ENCODE peak calls at places on chromosomes 6 and 20, in five cellular contexts. X, Y, T, Z and H are unnamed samples.

GRCh38 chr6:61947311-61947970 is 338.6 kb downstream of the KHDRBS2 start:
- DNase-seq in Z (no peak), Y (no peak), T (no peak), X (no peak), H (no peak)

GRCh38 chr6:135675862-135676261 is 175.6 kb upstream of the PDE7B start:
- DNase-seq in X (no peak), Y (no peak), T (peak), Z (peak), H (peak)

GRCh38 chr6:87277123-87277522 is 45.3 kb upstream of the SMIM8 start:
- DNase-seq in X (no peak), Z (no peak), T (peak), Y (no peak), H (peak)

GRCh38 chr6:12101653-12102312 is 89.7 kb downstream of the HIVEP1 start:
- DNase-seq in Z (no peak), Y (no peak), T (no peak), X (no peak), H (no peak)

GRCh38 chr6:89675949-89676753 is 37.6 kb upstream of the LYRM2 start:
- DNase-seq in T (peak), X (no peak), Z (no peak), Y (no peak), H (peak)

GRCh38 chr6:43468240-43468639 is 9.1 kb upstream of the TJAP1 start:
- DNase-seq in Z (no peak), T (no peak), X (no peak), Y (no peak), H (no peak)

GRCh38 chr6:170006524-170007467 is 255.4 kb downstream of the ERMARD start:
- DNase-seq in T (no peak), Z (peak), Y (no peak), X (no peak), H (no peak)

GRCh38 chr20:61922411-61922810 is 143.3 kb downstream of the TAF4 start:
- DNase-seq in Z (no peak), T (no peak), X (no peak), Y (no peak), H (no peak)

GRCh38 chr6:7085911-7086310 is 21.9 kb upstream of the RREB1 start:
- DNase-seq in X (peak), T (no peak), Z (no peak), Y (no peak), H (peak)

GRCh38 chr6:134510121-134510520 is 192.2 kb upstream of the SGK1 start:
- DNase-seq in X (no peak), T (peak), Y (no peak), Z (no peak), H (no peak)

GRCh38 chr6:21886601-21887091 is 293.1 kb downstream of the SOX4 start:
- DNase-seq in Y (no peak), X (no peak), Z (no peak), T (peak), H (peak)

GRCh38 chr6:113969888-113970807 is 800 bp downstream of the HDAC2 start:
- DNase-seq in Y (peak), T (peak), X (peak), Z (no peak), H (peak)

GRCh38 chr6:27178001-27178730 is 69.3 kb upstream of the PRSS16 start:
- DNase-seq in X (peak), T (peak), Y (peak), Z (peak), H (peak)

DNA sequence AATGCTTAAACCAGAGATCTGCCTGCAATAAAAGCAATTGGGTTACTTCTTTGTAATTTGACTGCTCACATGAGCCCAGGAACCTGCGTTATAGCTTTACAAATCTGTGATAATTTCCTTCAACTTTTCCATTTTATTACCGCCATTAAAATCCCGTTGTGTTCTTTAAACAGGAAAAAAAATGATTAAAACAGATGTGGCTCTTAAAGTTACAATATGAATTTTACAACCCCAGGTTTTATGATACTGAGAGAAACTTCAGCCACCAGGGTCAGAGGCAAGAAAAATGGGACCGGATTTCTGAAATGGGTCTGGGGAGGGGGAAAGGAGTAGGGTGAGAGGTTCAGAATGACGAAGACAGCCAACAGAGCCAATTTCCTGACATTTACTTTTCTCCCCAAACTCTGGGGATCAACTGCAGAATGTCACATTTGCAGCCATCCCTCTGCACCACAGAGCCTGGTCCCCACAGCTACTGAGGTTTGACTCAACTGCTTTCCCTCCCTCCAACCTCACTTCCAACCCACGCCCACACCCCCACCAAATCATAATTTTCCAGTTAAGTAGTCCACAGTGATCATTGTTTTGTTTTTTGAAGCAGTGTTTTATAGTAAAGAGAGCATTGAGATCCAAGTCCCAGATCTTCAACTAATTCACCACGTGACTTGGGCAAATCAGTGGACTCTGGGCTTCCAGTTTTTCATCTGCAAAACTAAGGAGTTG is 77.6 kb upstream of the EYA2 start:
- DNase-seq in Z (no peak), Y (no peak), T (no peak), X (no peak), H (no peak)
- H3K4me3 ChIP-seq in Z (no peak), Y (no peak), T (no peak), X (no peak), H (no peak)

GRCh38 chr20:32189123-32189410 is 18.5 kb downstream of the PLAGL2 start:
- DNase-seq in X (no peak), T (no peak), Y (no peak), Z (no peak), H (no peak)
- H3K4me3 ChIP-seq in X (peak), T (no peak), Y (no peak), Z (peak), H (no peak)

DNA sequence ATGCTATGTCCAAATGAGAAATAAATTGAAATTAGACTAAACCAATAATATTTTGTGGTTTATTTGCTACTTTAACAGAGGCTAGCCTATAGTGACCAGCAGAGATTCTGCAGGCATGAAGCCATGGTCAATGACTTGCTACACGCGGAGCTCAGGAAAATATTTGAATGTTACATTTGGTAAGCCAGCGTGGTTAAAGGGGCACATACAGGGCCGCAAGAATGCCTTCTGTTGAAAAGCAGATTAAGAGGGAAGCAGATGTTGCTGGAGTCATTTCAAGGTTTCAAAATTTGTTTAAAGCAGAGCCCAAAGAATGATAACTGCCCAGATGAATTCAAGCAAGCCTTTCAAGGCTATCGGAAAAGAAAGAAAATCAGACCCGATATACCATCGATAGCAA is 294.3 kb upstream of the MAN1A1 start:
- DNase-seq in Z (no peak), X (no peak), Y (no peak), T (no peak), H (no peak)
- H3K4me3 ChIP-seq in Z (no peak), X (no peak), Y (no peak), T (no peak), H (no peak)

GRCh38 chr6:157074969-157075368 is 248.3 kb downstream of the TMEM242 start:
- DNase-seq in X (no peak), T (no peak), Y (no peak), Z (no peak), H (peak)
- H3K4me3 ChIP-seq in X (no peak), T (no peak), Y (no peak), Z (no peak), H (no peak)

DNA sequence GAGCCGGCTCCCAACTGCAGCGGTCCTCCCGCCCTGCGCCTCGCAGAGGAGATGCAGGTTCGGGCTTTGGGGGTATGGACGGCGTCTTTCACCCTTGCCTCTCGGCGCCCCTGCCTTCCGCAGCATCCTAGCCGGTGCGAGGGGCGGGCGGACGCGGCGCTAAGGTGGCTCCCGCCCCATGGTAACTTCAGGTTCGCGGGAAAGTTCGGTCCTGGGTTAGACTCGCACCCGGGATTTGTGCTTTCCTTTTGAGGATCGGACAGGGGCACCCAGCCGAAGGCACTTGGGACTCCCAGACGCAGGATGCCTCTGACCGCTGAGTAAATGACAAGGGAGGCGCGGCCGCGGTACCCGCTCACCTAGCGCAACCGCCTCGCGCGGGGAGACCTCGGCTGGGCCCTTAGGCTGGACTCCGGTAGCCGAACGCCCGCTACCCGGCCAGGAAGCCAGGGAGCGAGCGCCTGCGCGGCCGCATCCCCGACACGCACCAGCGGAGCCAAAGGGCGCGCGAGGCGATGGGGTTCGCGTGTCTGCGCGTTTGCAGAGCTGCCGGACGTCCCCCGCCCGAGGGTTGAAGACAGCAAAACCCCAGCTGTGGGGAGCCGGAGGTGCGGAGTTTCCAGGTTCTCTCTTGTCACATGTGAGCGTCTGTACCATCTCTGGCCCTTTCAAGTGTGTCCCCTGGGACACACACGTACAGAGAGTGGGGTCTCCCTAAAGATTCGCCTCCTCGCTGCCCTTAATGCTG is 1.1 kb downstream of the RSPO3 start:
- DNase-seq in Y (no peak), T (no peak), Z (no peak), X (peak), H (no peak)
- H3K4me3 ChIP-seq in Y (no peak), T (peak), Z (peak), X (peak), H (peak)

GRCh38 chr6:38876470-38876869 is 161.4 kb downstream of the DNAH8 start:
- DNase-seq in Z (no peak), Y (no peak), X (no peak), T (no peak), H (no peak)

GRCh38 chr6:38882157-38882556 is 166.4 kb upstream of the GLP1R start:
- DNase-seq in X (no peak), Y (no peak), T (no peak), Z (no peak), H (no peak)
- H3K4me3 ChIP-seq in X (no peak), Y (no peak), T (no peak), Z (no peak), H (no peak)

GRCh38 chr6:41315943-41316342 is 19.5 kb upstream of the NCR2 start:
- DNase-seq in Z (no peak), X (no peak), Y (no peak), T (no peak), H (no peak)

GRCh38 chr6:41315203-41315602 is 20.2 kb upstream of the NCR2 start:
- DNase-seq in Y (no peak), T (no peak), Z (no peak), X (no peak), H (no peak)

GRCh38 chr6:41321183-41321582 is 14.2 kb upstream of the NCR2 start:
- DNase-seq in X (no peak), Y (no peak), Z (no peak), T (no peak), H (no peak)

GRCh38 chr6:41318648-41319565 is 16.5 kb upstream of the NCR2 start:
- DNase-seq in T (peak), X (peak), Z (peak), Y (peak), H (peak)
- H3K4me3 ChIP-seq in T (peak), X (peak), Z (no peak), Y (no peak), H (peak)

GRCh38 chr20:16622501-16622900 is 49.3 kb upstream of the KIF16B start:
- DNase-seq in T (no peak), Z (no peak), Y (no peak), X (no peak), H (no peak)
- H3K4me3 ChIP-seq in T (no peak), Z (no peak), Y (no peak), X (no peak), H (no peak)

DNA sequence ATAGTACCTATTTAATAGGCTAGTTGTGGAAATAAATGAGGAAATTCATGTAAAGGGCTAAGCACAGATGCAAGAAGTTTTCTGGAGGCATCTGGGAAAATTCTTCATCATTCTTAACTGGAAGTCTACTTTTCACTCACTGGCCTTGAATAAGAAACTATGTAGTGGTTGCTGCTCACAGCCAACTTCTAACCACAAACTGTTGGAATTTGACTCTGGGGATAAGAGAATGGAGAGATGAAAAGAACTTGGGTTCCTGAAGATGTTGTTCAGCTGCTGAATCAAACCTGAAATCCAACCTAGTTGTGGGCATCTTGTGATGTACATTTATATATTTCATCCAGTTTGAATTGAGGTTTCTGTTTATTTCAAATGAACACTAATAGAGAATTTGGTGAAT is 18.8 kb upstream of the MEI4 start:
- DNase-seq in Z (no peak), Y (no peak), X (no peak), T (no peak), H (peak)
- H3K4me3 ChIP-seq in Z (no peak), Y (no peak), X (no peak), T (no peak), H (no peak)

GRCh38 chr20:56736285-56736857 is 107.3 kb downstream of the TFAP2C start:
- DNase-seq in Y (no peak), X (no peak), T (no peak), Z (peak), H (no peak)
- H3K4me3 ChIP-seq in Y (no peak), X (no peak), T (no peak), Z (peak), H (no peak)